ENCODE peak calls at places on chromosomes 13 and 19, in six cellular contexts. J is iPS DF 6.9, Y is NCI-H510A, C is heart left ventricle, M is WTC11, A is mammary epithelial cell. U is an unnamed sample.

GRCh38 chr13:30520571-30520970 is 54.8 kb upstream of the HMGB1 start:
- DNase-seq in J (no peak), Y (no peak), C (no peak), M (no peak), A (peak), U (no peak)

GRCh38 chr19:10316229-10317044 is 622 bp upstream of the FDX2 start:
- DNase-seq in J (no peak), Y (no peak), C (no peak), M (no peak), A (no peak), U (no peak)

GRCh38 chr19:39915848-39916215 is 18.6 kb downstream of the FCGBP start:
- DNase-seq in J (no peak), Y (peak), C (no peak), M (no peak), A (no peak), U (no peak)

GRCh38 chr19:29104605-29105241 is 108.2 kb downstream of the UQCRFS1 start:
- DNase-seq in J (no peak), Y (no peak), C (no peak), M (no peak), A (no peak), U (no peak)

GRCh38 chr13:110275931-110276552 is 30.9 kb downstream of the COL4A1 start:
- DNase-seq in J (no peak), Y (no peak), C (no peak), M (no peak), A (no peak), U (no peak)

GRCh38 chr19:16601378-16602052 is 26.5 kb downstream of the MED26 start:
- DNase-seq in J (no peak), Y (no peak), C (no peak), M (no peak), A (no peak), U (no peak)

GRCh38 chr19:42528354-42529247 is at the start of gene CEACAM1:
- DNase-seq in J (no peak), Y (no peak), C (no peak), M (no peak), A (peak), U (peak)

GRCh38 chr13:41188584-41188983 is 5.8 kb downstream of the KBTBD7 start:
- DNase-seq in J (no peak), Y (no peak), C (no peak), M (no peak), A (no peak), U (no peak)

GRCh38 chr19:10975374-10976036 is 14.7 kb downstream of the SMARCA4 start:
- DNase-seq in J (no peak), Y (no peak), C (no peak), M (no peak), A (no peak), U (peak)

GRCh38 chr19:28472111-28472510 is 740.8 kb downstream of the UQCRFS1 start:
- DNase-seq in J (no peak), Y (no peak), C (no peak), M (no peak), A (no peak), U (no peak)

GRCh38 chr13:98265669-98266551 is 88.8 kb upstream of the RNF113B start:
- DNase-seq in J (no peak), Y (no peak), C (no peak), M (no peak), A (no peak), U (no peak)

GRCh38 chr19:43682824-43683661 is 13.1 kb upstream of the PLAUR start:
- DNase-seq in J (no peak), Y (no peak), C (no peak), M (no peak), A (no peak), U (no peak)

GRCh38 chr19:46341937-46342336 is 5.0 kb upstream of the PPP5C start:
- DNase-seq in J (no peak), Y (no peak), C (no peak), M (no peak), A (no peak), U (no peak)

GRCh38 chr19:17220207-17220758 is 5.1 kb downstream of the USE1 start:
- DNase-seq in J (no peak), Y (no peak), C (no peak), M (no peak), A (no peak), U (no peak)

GRCh38 chr13:29505950-29506349 is 89.5 kb downstream of the SLC7A1 start:
- DNase-seq in J (no peak), Y (no peak), C (no peak), M (no peak), A (no peak), U (no peak)

GRCh38 chr19:1161716-1162115 is 12.4 kb downstream of the SBNO2 start:
- DNase-seq in J (no peak), Y (peak), C (no peak), M (no peak), A (peak), U (no peak)

GRCh38 chr13:52348983-52349780 is 56.8 kb downstream of the THSD1 start:
- DNase-seq in J (no peak), Y (no peak), C (no peak), M (no peak), A (peak), U (no peak)

GRCh38 chr13:63773476-63773875 is 2357.8 kb upstream of the PCDH20 start:
- DNase-seq in J (no peak), Y (no peak), C (no peak), M (no peak), A (no peak), U (no peak)

GRCh38 chr13:80342541-80343371 is 1.8 kb upstream of the SPRY2 start:
- DNase-seq in J (no peak), Y (no peak), C (peak), M (peak), A (peak), U (peak)

GRCh38 chr13:97499181-97499580 is 65.2 kb downstream of the RAP2A start:
- DNase-seq in J (no peak), Y (no peak), C (no peak), M (no peak), A (no peak), U (no peak)

GRCh38 chr13:100022798-100023197 is 41.2 kb downstream of the ZIC2 start:
- DNase-seq in J (no peak), Y (no peak), C (no peak), M (no peak), A (peak), U (no peak)

GRCh38 chr19:23203841-23204344 is 46.3 kb downstream of the ZNF724 start:
- DNase-seq in J (no peak), Y (no peak), C (peak), M (peak), A (no peak), U (no peak)

GRCh38 chr13:111153977-111154332 is 38.8 kb downstream of the ARHGEF7 start:
- DNase-seq in J (no peak), Y (no peak), C (peak), M (no peak), A (no peak), U (peak)

GRCh38 chr13:46748300-46748699 is 48.7 kb downstream of the ESD start:
- DNase-seq in J (no peak), Y (no peak), C (no peak), M (no peak), A (no peak), U (no peak)

GRCh38 chr13:58472483-58472882 is 840.9 kb downstream of the PCDH17 start:
- DNase-seq in J (no peak), Y (no peak), C (no peak), M (no peak), A (no peak), U (no peak)

GRCh38 chr19:22422220-22422619 is at the start of gene ZNF98:
- DNase-seq in J (no peak), Y (peak), C (peak), M (no peak), A (no peak), U (no peak)

GRCh38 chr13:95301947-95302386 is 716 bp upstream of the ABCC4 start:
- DNase-seq in J (no peak), Y (no peak), C (no peak), M (no peak), A (no peak), U (no peak)

GRCh38 chr19:7520131-7521051 is 2.0 kb upstream of the MCOLN1 start:
- DNase-seq in J (no peak), Y (no peak), C (no peak), M (no peak), A (no peak), U (no peak)

U was measured in lung.